ENCODE peak calls at places on chromosomes 13 and 19, in five cellular contexts. C is left cardiac atrium; A is stimulated activated CD8-positive, alpha-beta memory T cell treated with anti-CD3 and anti-CD28 coated beads, Interleukin-7, amount 100 ng/mL, for 1 hour; U is endodermal cell; F is CD4-positive, alpha-beta memory T cell. T is an unnamed sample.

GRCh38 chr19:38142176-38143035 is 81.6 kb downstream of the DPF1 start:
- DNase-seq in C (peak; percentile 62), A (no peak), U (peak; percentile 94), F (no peak), T (peak; percentile 79)

GRCh38 chr19:29479941-29480340 is 45.9 kb upstream of the VSTM2B start:
- DNase-seq in C (no peak), A (no peak), U (peak; percentile 23), F (no peak), T (no peak)

GRCh38 chr19:5697022-5697889 is 7.2 kb downstream of the RPL36 start:
- DNase-seq in C (peak; percentile 24), A (no peak), U (peak; percentile 56), F (no peak), T (no peak)

GRCh38 chr13:112034846-112035245 is 32.1 kb upstream of the SOX1 start:
- DNase-seq in C (no peak), A (no peak), U (no peak), F (no peak), T (no peak)

GRCh38 chr13:100674363-100674847 is at the start of gene TMTC4:
- DNase-seq in C (no peak), A (no peak), U (no peak), F (no peak), T (no peak)

GRCh38 chr13:32124743-32125142 is 93.2 kb downstream of the FRY start:
- DNase-seq in C (no peak), A (no peak), U (no peak), F (no peak), T (no peak)

GRCh38 chr13:109700176-109700575 is 86.2 kb downstream of the IRS2 start:
- DNase-seq in C (peak; percentile 83), A (no peak), U (peak; percentile 59), F (no peak), T (peak; percentile 17)

GRCh38 chr19:56840452-56841193 is at the start of the genes PEG3 and ZIM2:
- DNase-seq in C (peak; percentile 83), A (no peak), U (no peak), F (no peak), T (no peak)

GRCh38 chr13:105518086-105518485 is 1017.4 kb downstream of the EFNB2 start:
- DNase-seq in C (no peak), A (no peak), U (no peak), F (no peak), T (no peak)

GRCh38 chr13:99617474-99618255 is 116.4 kb downstream of the TM9SF2 start:
- DNase-seq in C (peak; percentile 36), A (no peak), U (peak; percentile 85), F (no peak), T (peak; percentile 40)

GRCh38 chr13:65597839-65598818 is 1632.0 kb downstream of the PCDH9 start:
- DNase-seq in C (no peak), A (no peak), U (peak; percentile 53), F (no peak), T (no peak)

GRCh38 chr19:6273701-6274601 is 5.8 kb downstream of the MLLT1 start:
- DNase-seq in C (peak; percentile 92), A (no peak), U (no peak), F (no peak), T (peak; percentile 97)

GRCh38 chr13:65595881-65596280 is 1634.3 kb downstream of the PCDH9 start:
- DNase-seq in C (no peak), A (no peak), U (no peak), F (no peak), T (no peak)